ENCODE peak calls at places on chromosomes 16 and 17, in ten cellular contexts. Z is CD8-positive, alpha-beta T cell; H is AG04449; O is bronchial epithelial cell; Y is epithelial cell of esophagus; F is thoracic aorta; E is brain microvascular endothelial cell; R is foreskin fibroblast; P is mucosa of descending colon; U is GM12878. D is an unnamed sample.

GRCh38 chr17:36736201-36737156 is 135.1 kb downstream of the MRM1 start:
- DNase-seq in Z (no peak), H (no peak), O (no peak), Y (no peak), F (no peak), E (no peak), R (no peak), P (no peak), U (no peak), D (no peak)

GRCh38 chr17:38768417-38768816 is 15.9 kb downstream of the PSMB3 start:
- DNase-seq in Z (no peak), H (no peak), O (no peak), Y (no peak), F (no peak), E (no peak), R (no peak), P (no peak), U (no peak), D (no peak)

GRCh38 chr16:58196898-58197313 is 1.0 kb downstream of the CSNK2A2 start:
- DNase-seq in Z (no peak), H (no peak), O (peak), Y (peak), F (no peak), E (no peak), R (no peak), P (no peak), U (no peak), D (peak)

GRCh38 chr17:81412490-81413093 is 17.3 kb downstream of the BAHCC1 start:
- DNase-seq in Z (peak), H (no peak), O (peak), Y (peak), F (no peak), E (no peak), R (no peak), P (no peak), U (no peak), D (no peak)

GRCh38 chr17:80632046-80632581 is 87.5 kb downstream of the RPTOR start:
- DNase-seq in Z (no peak), H (no peak), O (no peak), Y (no peak), F (no peak), E (no peak), R (no peak), P (no peak), U (no peak), D (no peak)

GRCh38 chr17:50111687-50112655 is 16.8 kb downstream of the PDK2 start:
- DNase-seq in Z (no peak), H (no peak), O (no peak), Y (no peak), F (no peak), E (no peak), R (no peak), P (no peak), U (no peak), D (no peak)

GRCh38 chr16:67766281-67766680 is 40.1 kb downstream of the RANBP10 start:
- DNase-seq in Z (no peak), H (no peak), O (no peak), Y (no peak), F (no peak), E (no peak), R (no peak), P (no peak), U (no peak), D (no peak)

GRCh38 chr16:11252482-11252931 is 3.5 kb downstream of the SOCS1 start:
- DNase-seq in Z (no peak), H (no peak), O (no peak), Y (no peak), F (no peak), E (no peak), R (no peak), P (no peak), U (no peak), D (no peak)

GRCh38 chr16:535446-536405 is 8.2 kb downstream of the CAPN15 start:
- DNase-seq in Z (no peak), H (no peak), O (peak), Y (peak), F (no peak), E (peak), R (peak), P (peak), U (no peak), D (peak)

GRCh38 chr17:36463916-36464764 is 22.3 kb upstream of the ZNHIT3 start:
- DNase-seq in Z (no peak), H (no peak), O (peak), Y (peak), F (no peak), E (peak), R (peak), P (peak), U (no peak), D (peak)

GRCh38 chr17:81651692-81652091 is 4.7 kb downstream of the PDE6G start:
- DNase-seq in Z (no peak), H (peak), O (peak), Y (peak), F (no peak), E (peak), R (peak), P (no peak), U (no peak), D (peak)

GRCh38 chr16:80324371-80324770 is 216.4 kb upstream of the DYNLRB2 start:
- DNase-seq in Z (no peak), H (no peak), O (no peak), Y (no peak), F (no peak), E (no peak), R (no peak), P (no peak), U (no peak), D (no peak)

GRCh38 chr17:66948061-66948750 is 16.3 kb upstream of the CACNG4 start:
- DNase-seq in Z (no peak), H (no peak), O (no peak), Y (no peak), F (no peak), E (no peak), R (no peak), P (no peak), U (no peak), D (no peak)

GRCh38 chr16:27321013-27321960 is 7.5 kb downstream of the IL4R start:
- DNase-seq in Z (no peak), H (no peak), O (peak), Y (peak), F (no peak), E (no peak), R (no peak), P (no peak), U (no peak), D (peak)

GRCh38 chr17:8029121-8029520 is 9.7 kb upstream of the ALOX15B start:
- DNase-seq in Z (no peak), H (no peak), O (peak), Y (peak), F (no peak), E (no peak), R (peak), P (no peak), U (no peak), D (peak)

GRCh38 chr16:65044861-65045260 is 77.0 kb downstream of the CDH11 start:
- DNase-seq in Z (no peak), H (peak), O (peak), Y (peak), F (no peak), E (peak), R (peak), P (no peak), U (no peak), D (peak)

GRCh38 chr16:20851601-20852000 is 45.3 kb downstream of the REXO5 start:
- DNase-seq in Z (no peak), H (peak), O (peak), Y (peak), F (peak), E (peak), R (peak), P (peak), U (no peak), D (peak)

GRCh38 chr17:6021627-6022026 is 48.6 kb upstream of the WSCD1 start:
- DNase-seq in Z (no peak), H (no peak), O (no peak), Y (no peak), F (no peak), E (no peak), R (no peak), P (no peak), U (no peak), D (no peak)

GRCh38 chr17:6021011-6021400 is 49.2 kb upstream of the WSCD1 start:
- DNase-seq in Z (no peak), H (no peak), O (no peak), Y (no peak), F (no peak), E (no peak), R (no peak), P (no peak), U (no peak), D (no peak)

GRCh38 chr17:6023452-6023851 is 46.7 kb upstream of the WSCD1 start:
- DNase-seq in Z (no peak), H (no peak), O (no peak), Y (no peak), F (no peak), E (no peak), R (no peak), P (no peak), U (no peak), D (no peak)

GRCh38 chr17:6027342-6028024 is 42.7 kb upstream of the WSCD1 start:
- DNase-seq in Z (no peak), H (no peak), O (no peak), Y (no peak), F (no peak), E (no peak), R (no peak), P (no peak), U (no peak), D (no peak)

GRCh38 chr17:6024576-6024975 is 45.6 kb upstream of the WSCD1 start:
- DNase-seq in Z (no peak), H (no peak), O (no peak), Y (no peak), F (no peak), E (no peak), R (no peak), P (no peak), U (no peak), D (no peak)
- H3K4me3 ChIP-seq in Z (no peak), H (no peak), O (no peak), Y (no peak), F (no peak), E (no peak), R (no peak), P (no peak), U (no peak), D (no peak)

GRCh38 chr17:48995332-48995870 is 1.8 kb upstream of the IGF2BP1 start:
- DNase-seq in Z (no peak), H (no peak), O (no peak), Y (no peak), F (no peak), E (no peak), R (no peak), P (no peak), U (no peak), D (no peak)

GRCh38 chr17:48996696-48997102 is 486 bp upstream of the IGF2BP1 start:
- DNase-seq in Z (no peak), H (no peak), O (no peak), Y (no peak), F (no peak), E (no peak), R (no peak), P (no peak), U (no peak), D (no peak)

GRCh38 chr17:48997103-48997826 is at the start of gene IGF2BP1:
- DNase-seq in Z (peak), H (no peak), O (no peak), Y (peak), F (no peak), E (peak), R (peak), P (no peak), U (no peak), D (peak)

GRCh38 chr17:48994548-48995331 is 2.4 kb upstream of the IGF2BP1 start:
- DNase-seq in Z (no peak), H (no peak), O (no peak), Y (no peak), F (no peak), E (no peak), R (no peak), P (no peak), U (no peak), D (no peak)

GRCh38 chr17:48995871-48996695 is 1.1 kb upstream of the IGF2BP1 start:
- DNase-seq in Z (no peak), H (no peak), O (no peak), Y (no peak), F (no peak), E (no peak), R (no peak), P (no peak), U (no peak), D (no peak)
- H3K4me3 ChIP-seq in Z (no peak), H (peak), O (no peak), Y (peak), F (no peak), E (peak), R (peak), P (no peak), U (no peak), D (peak)

GRCh38 chr16:28821874-28822519 is 802 bp upstream of the ATXN2L start:
- DNase-seq in Z (no peak), H (no peak), O (no peak), Y (no peak), F (no peak), E (peak), R (no peak), P (no peak), U (no peak), D (no peak)

GRCh38 chr16:28823719-28824547 is 1.1 kb downstream of the ATXN2L start:
- DNase-seq in Z (peak), H (peak), O (peak), Y (peak), F (peak), E (peak), R (peak), P (peak), U (peak), D (peak)

GRCh38 chr16:28824548-28824973 is 1.8 kb downstream of the ATXN2L start:
- DNase-seq in Z (no peak), H (no peak), O (no peak), Y (no peak), F (no peak), E (no peak), R (no peak), P (no peak), U (no peak), D (no peak)

GRCh38 chr16:28822520-28823290 is at the start of gene ATXN2L:
- DNase-seq in Z (peak), H (peak), O (peak), Y (peak), F (peak), E (peak), R (peak), P (peak), U (peak), D (peak)

GRCh38 chr16:28823291-28823718 is 506 bp downstream of the ATXN2L start:
- DNase-seq in Z (no peak), H (no peak), O (no peak), Y (no peak), F (no peak), E (no peak), R (no peak), P (peak), U (no peak), D (no peak)
- H3K4me3 ChIP-seq in Z (peak), H (peak), O (peak), Y (peak), F (peak), E (peak), R (peak), P (peak), U (peak), D (peak)

GRCh38 chr17:17698869-17699351 is 17.7 kb downstream of the RAI1 start:
- DNase-seq in Z (no peak), H (no peak), O (no peak), Y (no peak), F (no peak), E (no peak), R (no peak), P (no peak), U (no peak), D (no peak)
- H3K4me3 ChIP-seq in Z (no peak), H (no peak), O (no peak), Y (no peak), F (no peak), E (no peak), R (no peak), P (no peak), U (no peak), D (no peak)